ENCODE peak calls at places on chromosomes 2 and 18, in seven cellular contexts. E, T, V, Z, R, F and I are unnamed samples.

GRCh38 chr18:55510809-55511208 is 77.2 kb downstream of the TCF4 start:
- DNase-seq in E (no peak), T (no peak), V (peak), Z (peak), R (peak), F (peak), I (no peak)

GRCh38 chr2:187918996-187919821 is 365.0 kb upstream of the TFPI start:
- DNase-seq in E (peak), T (no peak), V (no peak), Z (no peak), R (no peak), F (no peak), I (no peak)

GRCh38 chr2:137173514-137173913 is 408.2 kb downstream of the THSD7B start:
- DNase-seq in E (no peak), T (peak), V (peak), Z (peak), R (peak), F (peak), I (peak)

GRCh38 chr2:140835079-140835478 is 1295.7 kb downstream of the LRP1B start:
- DNase-seq in E (no peak), T (no peak), V (no peak), Z (no peak), R (no peak), F (no peak), I (peak)

GRCh38 chr2:65476778-65477177 is 44.4 kb upstream of the SPRED2 start:
- DNase-seq in E (no peak), T (no peak), V (no peak), Z (no peak), R (no peak), F (no peak), I (no peak)

GRCh38 chr2:240351088-240351741 is 84.2 kb upstream of the GPC1 start:
- DNase-seq in E (no peak), T (no peak), V (no peak), Z (no peak), R (peak), F (no peak), I (no peak)

GRCh38 chr18:63452273-63452672 is 24.5 kb upstream of the SERPINB5 start:
- DNase-seq in E (no peak), T (no peak), V (no peak), Z (no peak), R (no peak), F (no peak), I (no peak)

GRCh38 chr2:207397917-207398655 is 131.7 kb upstream of the CREB1 start:
- DNase-seq in E (no peak), T (no peak), V (no peak), Z (peak), R (no peak), F (no peak), I (no peak)

GRCh38 chr18:75344161-75344560 is 83.3 kb downstream of the SMIM21 start:
- DNase-seq in E (no peak), T (no peak), V (no peak), Z (no peak), R (no peak), F (no peak), I (no peak)

GRCh38 chr18:55419132-55419938 is 168.7 kb downstream of the TCF4 start:
- DNase-seq in E (no peak), T (no peak), V (no peak), Z (peak), R (peak), F (no peak), I (no peak)

GRCh38 chr2:196278491-196278911 is 107.1 kb upstream of the STK17B start:
- DNase-seq in E (no peak), T (no peak), V (peak), Z (peak), R (peak), F (peak), I (no peak)

GRCh38 chr2:223324402-223324801 is 272.4 kb downstream of the KCNE4 start:
- DNase-seq in E (no peak), T (no peak), V (no peak), Z (no peak), R (no peak), F (no peak), I (no peak)

GRCh38 chr2:105394951-105395611 is 3.8 kb downstream of the FHL2 start:
- DNase-seq in E (no peak), T (no peak), V (peak), Z (no peak), R (no peak), F (peak), I (no peak)

GRCh38 chr2:143261986-143262784 is 133.0 kb downstream of the ARHGAP15 start:
- DNase-seq in E (no peak), T (no peak), V (no peak), Z (peak), R (peak), F (no peak), I (peak)

GRCh38 chr2:23513881-23514793 is 129.2 kb downstream of the KLHL29 start:
- DNase-seq in E (no peak), T (no peak), V (no peak), Z (no peak), R (no peak), F (no peak), I (no peak)

GRCh38 chr2:173986805-173987204 is 21.6 kb upstream of the SP3 start:
- DNase-seq in E (no peak), T (no peak), V (no peak), Z (peak), R (peak), F (no peak), I (no peak)

GRCh38 chr2:23480991-23481797 is 96.2 kb downstream of the KLHL29 start:
- DNase-seq in E (peak), T (no peak), V (peak), Z (peak), R (peak), F (peak), I (no peak)

GRCh38 chr18:37299471-37300304 is 265.9 kb downstream of the CELF4 start:
- DNase-seq in E (peak), T (no peak), V (peak), Z (peak), R (peak), F (peak), I (peak)

GRCh38 chr2:720842-721241 is 43.6 kb upstream of the TMEM18 start:
- DNase-seq in E (no peak), T (no peak), V (no peak), Z (no peak), R (no peak), F (no peak), I (no peak)

GRCh38 chr2:20600756-20601325 is 50.1 kb downstream of the HS1BP3 start:
- DNase-seq in E (no peak), T (no peak), V (peak), Z (peak), R (peak), F (no peak), I (no peak)
- TF ChIP-seq CTCF in E (peak), T (peak), V (peak), Z (peak), R (peak), F (peak), I (no peak)

GRCh38 chr18:76618721-76619120 is 123.7 kb upstream of the ZNF516 start:
- DNase-seq in E (no peak), T (no peak), V (no peak), Z (no peak), R (no peak), F (no peak), I (no peak)

GRCh38 chr18:76621782-76622495 is 126.9 kb upstream of the ZNF516 start:
- DNase-seq in E (no peak), T (no peak), V (peak), Z (peak), R (peak), F (peak), I (no peak)

GRCh38 chr18:76621184-76621583 is 126.1 kb upstream of the ZNF516 start:
- DNase-seq in E (no peak), T (no peak), V (no peak), Z (peak), R (peak), F (no peak), I (no peak)

GRCh38 chr18:76620326-76620813 is 125.3 kb upstream of the ZNF516 start:
- DNase-seq in E (peak), T (peak), V (peak), Z (peak), R (peak), F (peak), I (peak)

DNA sequence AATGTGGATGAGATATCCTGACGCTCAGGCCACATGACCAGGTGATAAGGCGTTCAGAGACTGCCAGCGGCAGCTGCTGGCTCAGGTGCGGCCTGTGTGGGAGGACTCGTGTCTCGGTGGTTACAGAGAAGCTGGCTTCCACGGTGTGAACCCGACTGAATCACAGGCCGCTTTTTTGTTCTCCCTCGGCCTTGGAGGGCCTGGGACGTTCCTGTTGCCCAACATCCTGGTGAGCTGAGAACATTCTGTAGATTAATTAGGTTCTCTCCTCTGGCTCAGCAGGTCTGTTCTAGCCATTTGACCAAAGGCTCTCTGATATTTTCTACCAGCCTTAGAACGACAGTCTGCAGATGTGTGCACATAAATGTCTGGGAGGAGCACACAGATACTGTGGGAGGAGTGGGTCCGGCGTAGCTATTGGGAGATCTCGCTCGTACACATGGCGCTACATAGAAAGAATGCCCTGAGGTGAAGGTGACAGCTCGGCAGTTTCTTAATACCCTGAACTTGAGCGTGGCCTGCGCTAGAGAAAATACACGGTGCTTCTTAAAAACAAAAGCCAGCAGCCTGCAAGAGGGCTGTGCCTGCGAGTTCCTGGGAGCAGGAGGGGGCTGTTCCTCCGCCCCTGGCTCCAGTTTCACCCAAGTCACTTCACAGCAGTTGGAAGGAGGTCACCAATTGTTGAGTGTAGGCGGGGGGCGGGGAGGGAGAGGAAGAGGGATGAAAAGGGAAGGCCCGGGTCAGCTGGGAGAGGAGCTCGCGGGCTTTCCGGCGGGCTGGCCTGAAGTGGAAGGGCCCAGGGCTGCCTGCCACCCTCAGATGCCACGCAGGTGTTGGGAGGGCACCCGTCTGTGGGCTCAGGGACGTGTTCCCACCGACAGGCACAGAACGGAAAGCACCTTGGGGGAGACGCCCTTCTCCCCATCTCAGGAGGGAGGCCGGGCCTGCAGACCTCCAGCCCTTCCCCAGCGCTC is 124.6 kb upstream of the ZNF516 start:
- DNase-seq in E (peak), T (no peak), V (peak), Z (peak), R (peak), F (peak), I (no peak)
- H3K4me3 ChIP-seq in E (no peak), T (peak), V (peak), Z (peak), R (no peak), F (peak), I (no peak)

GRCh38 chr2:203909946-203910476 is 26.6 kb upstream of the ICOS start:
- DNase-seq in E (no peak), T (no peak), V (no peak), Z (peak), R (no peak), F (no peak), I (no peak)
- TF ChIP-seq CTCF in E (no peak), T (no peak), V (no peak), Z (no peak), R (no peak), F (no peak), I (no peak)

GRCh38 chr2:154370873-154371272 is 327.6 kb upstream of the KCNJ3 start:
- DNase-seq in E (no peak), T (no peak), V (no peak), Z (no peak), R (no peak), F (no peak), I (no peak)

DNA sequence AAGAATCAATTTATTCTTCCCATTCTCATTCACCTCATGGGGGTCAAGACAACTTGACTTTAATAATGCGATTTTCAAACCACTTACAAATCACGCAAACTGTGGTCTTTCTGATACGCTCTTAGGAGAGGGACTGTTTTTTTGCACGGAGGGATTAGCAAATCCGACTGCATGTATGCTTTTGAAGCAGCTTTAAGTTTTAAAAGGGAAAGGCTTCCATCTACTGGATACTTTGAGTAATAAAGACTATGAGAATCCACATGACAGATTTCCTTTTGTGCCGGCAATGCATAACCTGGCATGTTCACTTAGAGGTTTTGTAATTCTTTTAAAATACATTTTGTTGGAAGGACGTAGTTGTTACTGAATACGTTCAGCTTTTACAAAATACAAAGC is 322.9 kb upstream of the KCNJ3 start:
- DNase-seq in E (no peak), T (no peak), V (peak), Z (peak), R (peak), F (no peak), I (peak)
- H3K4me3 ChIP-seq in E (no peak), T (no peak), V (no peak), Z (no peak), R (no peak), F (no peak), I (no peak)

DNA sequence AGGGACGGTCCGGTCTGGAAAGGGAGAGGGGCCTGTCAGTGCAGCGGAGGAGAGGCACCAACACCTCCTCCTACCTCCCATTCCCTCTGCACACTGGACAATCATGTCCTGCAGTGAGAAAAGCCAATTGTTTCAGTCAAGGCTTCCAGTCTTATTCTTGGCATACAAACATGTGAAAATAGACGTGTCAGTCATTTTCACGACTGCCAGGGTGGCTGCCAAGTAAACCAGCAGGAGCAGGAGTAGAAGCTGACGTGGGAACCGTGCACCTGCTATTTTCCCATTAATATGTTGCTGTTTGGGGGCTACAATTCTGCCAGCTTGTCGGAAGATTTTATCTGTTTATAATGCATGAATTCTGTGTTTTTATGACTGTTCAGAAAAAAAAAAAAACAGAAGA is 202.3 kb downstream of the SPP2 start:
- DNase-seq in E (peak), T (no peak), V (no peak), Z (no peak), R (no peak), F (no peak), I (no peak)
- TF ChIP-seq CTCF in E (no peak), T (no peak), V (no peak), Z (no peak), R (no peak), F (no peak), I (no peak)